ENCODE peak calls at places on chromosomes 7 and 10, in four cellular contexts. Z, D, P and A are unnamed samples.

GRCh38 chr10:100939763-100940344 is 27.1 kb downstream of the SLF2 start:
- DNase-seq in Z (no peak), D (no peak), P (no peak), A (no peak)

GRCh38 chr10:133010095-133010837 is 67.9 kb upstream of the CFAP46 start:
- DNase-seq in Z (no peak), D (no peak), P (no peak), A (no peak)

GRCh38 chr7:43628431-43628830 is 45.5 kb downstream of the STK17A start:
- DNase-seq in Z (no peak), D (no peak), P (no peak), A (no peak)

GRCh38 chr10:121240556-121240955 is 357.7 kb downstream of the FGFR2 start:
- DNase-seq in Z (no peak), D (no peak), P (no peak), A (no peak)

GRCh38 chr7:29854257-29854938 is 48.1 kb downstream of the WIPF3 start:
- DNase-seq in Z (peak), D (no peak), P (no peak), A (no peak)

GRCh38 chr7:85940798-85941197 is 702.9 kb upstream of the GRM3 start:
- DNase-seq in Z (no peak), D (no peak), P (no peak), A (no peak)

GRCh38 chr10:29804025-29804852 is 169.5 kb upstream of the SVIL start:
- DNase-seq in Z (no peak), D (peak), P (no peak), A (no peak)

GRCh38 chr7:50699143-50699542 is 83.6 kb downstream of the GRB10 start:
- DNase-seq in Z (no peak), D (no peak), P (no peak), A (no peak)

GRCh38 chr7:2162959-2163358 is 69.8 kb downstream of the MAD1L1 start:
- DNase-seq in Z (no peak), D (no peak), P (no peak), A (peak)

GRCh38 chr7:122515404-122515803 is 183.5 kb downstream of the RNF133 start:
- DNase-seq in Z (no peak), D (peak), P (no peak), A (no peak)

GRCh38 chr7:55178292-55178862 is 159.6 kb downstream of the EGFR start:
- DNase-seq in Z (no peak), D (no peak), P (no peak), A (no peak)

GRCh38 chr10:118712930-118713634 is 41.7 kb downstream of the CACUL1 start:
- DNase-seq in Z (peak), D (no peak), P (no peak), A (peak)

GRCh38 chr7:98998821-98999725 is 120.7 kb downstream of the TRRAP start:
- DNase-seq in Z (no peak), D (no peak), P (no peak), A (no peak)

GRCh38 chr7:100706672-100707311 is 871 bp downstream of the POP7 start:
- DNase-seq in Z (peak), D (peak), P (no peak), A (peak)

GRCh38 chr10:60031664-60032063 is 125.3 kb upstream of the CCDC6 start:
- DNase-seq in Z (no peak), D (no peak), P (peak), A (no peak)

GRCh38 chr7:95493247-95493646 is 7.5 kb downstream of the ASB4 start:
- DNase-seq in Z (no peak), D (no peak), P (no peak), A (no peak)

DNA sequence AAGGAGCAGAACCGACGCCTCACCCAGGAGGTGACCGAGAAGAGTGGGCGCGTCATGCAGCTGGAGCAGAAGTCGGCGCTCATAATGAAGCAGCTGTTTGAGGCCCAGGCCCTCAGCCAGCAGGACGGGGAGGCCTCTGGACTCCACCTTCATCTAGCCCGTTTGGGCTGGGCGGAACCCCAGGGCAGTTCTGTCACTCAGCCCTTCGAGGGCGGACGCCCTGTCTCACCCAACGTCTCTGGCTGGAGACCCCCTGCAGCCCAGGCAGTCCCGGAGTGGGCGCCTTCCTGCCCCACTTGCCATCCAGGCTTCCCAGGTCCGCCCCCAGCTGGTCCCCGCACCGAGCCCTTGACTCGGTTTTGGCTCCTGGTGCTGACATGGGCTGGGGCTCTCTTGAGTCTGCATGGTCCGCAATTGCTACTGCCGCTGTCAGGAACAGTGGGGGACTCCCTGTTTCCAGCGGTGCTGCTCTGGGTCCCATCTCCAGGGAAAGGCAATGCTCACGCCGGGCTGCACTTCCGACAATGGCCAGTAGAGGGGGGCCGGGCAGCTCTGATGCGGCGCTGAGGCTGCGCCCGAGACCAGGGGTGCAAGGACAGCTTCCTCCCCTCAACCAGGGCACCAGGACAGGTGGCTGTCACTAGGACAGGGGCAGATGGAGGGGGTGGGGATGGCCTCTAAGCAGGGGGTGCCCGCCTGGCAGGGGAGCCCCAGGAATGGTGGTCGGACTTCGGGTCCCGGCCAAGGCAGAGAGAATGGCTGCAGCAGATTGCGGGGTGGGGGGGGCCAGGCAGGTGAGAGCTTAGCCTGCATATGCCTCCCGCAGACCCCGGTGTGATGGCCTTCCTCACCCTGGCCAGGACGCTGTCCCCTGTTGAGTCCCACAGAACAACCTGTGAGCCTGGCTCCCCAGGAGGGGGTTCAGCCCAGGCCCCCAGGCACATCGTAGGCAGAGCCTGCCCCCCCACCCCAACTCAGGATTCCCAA is 71.2 kb upstream of the KCTD7 start:
- DNase-seq in Z (peak), D (no peak), P (no peak), A (peak)
- TF ChIP-seq NFIC in Z (no peak), D (no peak), P (no peak), A (no peak)

DNA sequence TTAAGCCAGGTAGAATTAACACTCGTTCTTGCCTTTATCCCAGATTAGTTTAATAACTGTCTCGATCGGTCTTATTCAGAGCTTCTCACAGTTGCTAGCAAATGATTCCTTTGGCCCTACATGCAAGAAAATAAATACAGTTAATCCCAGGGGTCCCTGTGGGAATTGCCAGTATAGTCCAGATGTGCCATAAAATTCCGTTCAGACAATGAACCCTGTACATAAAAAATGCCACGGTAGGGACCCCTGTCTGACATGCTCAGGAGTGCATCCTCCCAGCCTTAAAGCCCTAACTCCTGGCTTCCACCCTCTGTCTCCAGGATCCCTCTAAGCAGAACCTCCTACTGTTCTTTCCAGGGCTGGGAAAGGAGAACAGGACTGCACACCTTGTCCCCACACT is 207.5 kb downstream of the ARHGAP12 start:
- DNase-seq in Z (no peak), D (no peak), P (no peak), A (no peak)
- TF ChIP-seq NFIC in Z (no peak), D (no peak), P (no peak), A (no peak)

DNA sequence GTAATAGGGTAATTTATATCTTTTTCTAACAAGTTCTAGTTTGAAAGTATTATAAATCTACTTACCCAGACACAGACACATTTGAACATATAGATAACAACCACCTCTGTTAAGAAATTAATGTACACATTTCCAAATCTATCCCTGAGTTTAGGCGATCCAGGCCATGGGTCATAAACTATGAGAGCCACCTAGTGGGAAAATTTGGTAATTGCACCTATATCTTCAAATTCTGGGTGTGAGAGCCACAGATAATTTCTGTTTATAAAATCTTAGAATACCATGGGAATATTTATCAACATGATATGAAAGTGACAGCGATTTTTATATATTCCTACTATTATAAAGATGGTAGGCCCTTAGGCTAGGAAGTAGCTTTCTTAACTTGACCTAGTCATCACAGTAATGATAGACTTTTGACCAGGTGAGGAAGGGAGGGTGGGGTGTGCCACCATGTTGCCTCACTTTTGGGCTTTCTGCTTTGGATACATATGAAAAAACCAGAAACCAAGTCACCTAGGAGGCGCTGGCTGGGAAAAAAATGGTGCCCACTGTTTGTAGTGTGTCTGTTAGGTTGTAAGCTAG is 8.0 kb upstream of the EPHA1 start:
- DNase-seq in Z (peak), D (peak), P (no peak), A (peak)
- TF ChIP-seq NFIC in Z (no peak), D (no peak), P (no peak), A (no peak)

DNA sequence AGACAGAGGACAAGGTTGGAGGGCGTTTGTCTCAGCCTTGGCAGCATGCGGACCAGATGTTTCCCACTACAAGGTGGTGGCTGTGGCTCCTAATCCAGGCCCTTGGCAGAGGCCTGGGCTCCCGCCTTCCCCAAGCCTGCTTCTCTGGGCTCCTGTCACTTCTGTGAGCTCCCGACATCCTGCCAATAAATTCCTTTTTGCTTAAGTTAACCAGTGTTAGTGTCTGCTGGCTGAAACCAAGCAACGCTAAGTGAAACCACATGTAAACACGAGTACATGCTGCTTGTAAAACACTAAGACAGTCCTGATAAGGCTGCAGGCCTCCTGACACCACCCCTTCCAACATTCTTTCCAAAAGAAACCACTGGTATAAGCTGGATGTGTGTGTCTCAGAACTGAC is 263.6 kb upstream of the ZMIZ1 start:
- DNase-seq in Z (no peak), D (no peak), P (no peak), A (peak)
- TF ChIP-seq NFIC in Z (no peak), D (no peak), P (no peak), A (peak)